ENCODE peak calls at places on chromosome X, in eight cellular contexts. One of them, this sample, is unnamed.

GRCh38 chrX:150365953-150366911 is 3.1 kb downstream of the MAMLD1 start:
- DNase-seq in sigmoid colon: peak
- DNase-seq in H1: no peak
- DNase-seq in K562: peak
- DNase-seq in SK-N-SH: no peak
- DNase-seq in HepG2: no peak
- DNase-seq in stomach: no peak
- DNase-seq in upper lobe of left lung: no peak
- DNase-seq in this sample: peak

GRCh38 chrX:132146456-132146855 is 18.6 kb upstream of the FRMD7 start:
- DNase-seq in sigmoid colon: no peak
- DNase-seq in H1: no peak
- DNase-seq in K562: no peak
- DNase-seq in SK-N-SH: no peak
- DNase-seq in HepG2: peak
- DNase-seq in stomach: no peak
- DNase-seq in upper lobe of left lung: no peak
- DNase-seq in this sample: no peak

GRCh38 chrX:119398587-119398973 is 556 bp upstream of the SLC25A43 start:
- DNase-seq in sigmoid colon: no peak
- DNase-seq in H1: no peak
- DNase-seq in K562: no peak
- DNase-seq in SK-N-SH: no peak
- DNase-seq in HepG2: peak
- DNase-seq in stomach: no peak
- DNase-seq in upper lobe of left lung: no peak
- DNase-seq in this sample: no peak

GRCh38 chrX:7444967-7445366 is 297.0 kb upstream of the PUDP start:
- DNase-seq in sigmoid colon: no peak
- DNase-seq in H1: no peak
- DNase-seq in K562: no peak
- DNase-seq in SK-N-SH: no peak
- DNase-seq in HepG2: no peak
- DNase-seq in stomach: no peak
- DNase-seq in upper lobe of left lung: no peak
- DNase-seq in this sample: no peak

GRCh38 chrX:39819921-39820849 is 277.6 kb downstream of the BCOR start:
- DNase-seq in sigmoid colon: no peak
- DNase-seq in H1: no peak
- DNase-seq in K562: no peak
- DNase-seq in SK-N-SH: peak
- DNase-seq in HepG2: no peak
- DNase-seq in stomach: peak
- DNase-seq in upper lobe of left lung: peak
- DNase-seq in this sample: no peak

GRCh38 chrX:12580548-12580947 is 210.7 kb upstream of the PRPS2 start:
- DNase-seq in sigmoid colon: no peak
- DNase-seq in H1: no peak
- DNase-seq in K562: no peak
- DNase-seq in SK-N-SH: no peak
- DNase-seq in HepG2: peak
- DNase-seq in stomach: no peak
- DNase-seq in upper lobe of left lung: no peak
- DNase-seq in this sample: no peak

GRCh38 chrX:115367455-115367854 is 77.9 kb downstream of the LUZP4 start:
- DNase-seq in sigmoid colon: no peak
- DNase-seq in H1: no peak
- DNase-seq in K562: no peak
- DNase-seq in SK-N-SH: no peak
- DNase-seq in HepG2: no peak
- DNase-seq in stomach: no peak
- DNase-seq in upper lobe of left lung: no peak
- DNase-seq in this sample: no peak

GRCh38 chrX:15151267-15152196 is 118.4 kb downstream of the ASB9 start:
- DNase-seq in sigmoid colon: no peak
- DNase-seq in H1: no peak
- DNase-seq in K562: no peak
- DNase-seq in SK-N-SH: no peak
- DNase-seq in HepG2: no peak
- DNase-seq in stomach: no peak
- DNase-seq in upper lobe of left lung: no peak
- DNase-seq in this sample: no peak

GRCh38 chrX:113370001-113370400 is 529.4 kb upstream of the AMOT start:
- DNase-seq in sigmoid colon: no peak
- DNase-seq in H1: no peak
- DNase-seq in K562: no peak
- DNase-seq in SK-N-SH: no peak
- DNase-seq in HepG2: no peak
- DNase-seq in stomach: no peak
- DNase-seq in upper lobe of left lung: no peak
- DNase-seq in this sample: no peak

GRCh38 chrX:1334854-1335253 is 1.7 kb upstream of the IL3RA start:
- DNase-seq in sigmoid colon: no peak
- DNase-seq in H1: no peak
- DNase-seq in K562: no peak
- DNase-seq in SK-N-SH: no peak
- DNase-seq in HepG2: peak
- DNase-seq in stomach: no peak
- DNase-seq in upper lobe of left lung: no peak
- DNase-seq in this sample: no peak

GRCh38 chrX:129262912-129263311 is 260.4 kb downstream of the SMARCA1 start:
- DNase-seq in sigmoid colon: no peak
- DNase-seq in H1: no peak
- DNase-seq in K562: no peak
- DNase-seq in SK-N-SH: no peak
- DNase-seq in HepG2: peak
- DNase-seq in stomach: no peak
- DNase-seq in upper lobe of left lung: no peak
- DNase-seq in this sample: no peak

GRCh38 chrX:252421-253291 is 28.5 kb upstream of the PLCXD1 start:
- DNase-seq in sigmoid colon: peak
- DNase-seq in H1: no peak
- DNase-seq in K562: no peak
- DNase-seq in SK-N-SH: no peak
- DNase-seq in HepG2: no peak
- DNase-seq in stomach: no peak
- DNase-seq in upper lobe of left lung: no peak
- DNase-seq in this sample: no peak

GRCh38 chrX:72685810-72686465 is 28.2 kb downstream of the PHKA1 start:
- DNase-seq in sigmoid colon: no peak
- DNase-seq in H1: no peak
- DNase-seq in K562: no peak
- DNase-seq in SK-N-SH: no peak
- DNase-seq in HepG2: no peak
- DNase-seq in stomach: no peak
- DNase-seq in upper lobe of left lung: no peak
- DNase-seq in this sample: no peak

GRCh38 chrX:17377047-17377692 is 2.2 kb downstream of the NHS start:
- DNase-seq in sigmoid colon: peak
- DNase-seq in H1: no peak
- DNase-seq in K562: no peak
- DNase-seq in SK-N-SH: peak
- DNase-seq in HepG2: no peak
- DNase-seq in stomach: peak
- DNase-seq in upper lobe of left lung: no peak
- DNase-seq in this sample: no peak

GRCh38 chrX:155071694-155072215 is 447 bp downstream of the BRCC3 start:
- DNase-seq in sigmoid colon: peak
- DNase-seq in H1: no peak
- DNase-seq in K562: no peak
- DNase-seq in SK-N-SH: no peak
- DNase-seq in HepG2: no peak
- DNase-seq in stomach: no peak
- DNase-seq in upper lobe of left lung: peak
- DNase-seq in this sample: no peak

GRCh38 chrX:40719218-40719617 is 16.1 kb downstream of the MED14 start:
- DNase-seq in sigmoid colon: no peak
- DNase-seq in H1: no peak
- DNase-seq in K562: no peak
- DNase-seq in SK-N-SH: no peak
- DNase-seq in HepG2: no peak
- DNase-seq in stomach: no peak
- DNase-seq in upper lobe of left lung: no peak
- DNase-seq in this sample: no peak

GRCh38 chrX:33307954-33308353 is 96.6 kb upstream of the DMD start:
- DNase-seq in sigmoid colon: no peak
- DNase-seq in H1: no peak
- DNase-seq in K562: no peak
- DNase-seq in SK-N-SH: no peak
- DNase-seq in HepG2: no peak
- DNase-seq in stomach: no peak
- DNase-seq in upper lobe of left lung: no peak
- DNase-seq in this sample: no peak

GRCh38 chrX:64975491-64975890 is 759 bp downstream of the ZC4H2 start:
- DNase-seq in sigmoid colon: peak
- DNase-seq in H1: no peak
- DNase-seq in K562: no peak
- DNase-seq in SK-N-SH: peak
- DNase-seq in HepG2: peak
- DNase-seq in stomach: peak
- DNase-seq in upper lobe of left lung: peak
- DNase-seq in this sample: no peak

GRCh38 chrX:42384956-42385355 is 393.0 kb downstream of the PPP1R2C start:
- DNase-seq in sigmoid colon: no peak
- DNase-seq in H1: no peak
- DNase-seq in K562: no peak
- DNase-seq in SK-N-SH: no peak
- DNase-seq in HepG2: no peak
- DNase-seq in stomach: no peak
- DNase-seq in upper lobe of left lung: no peak
- DNase-seq in this sample: no peak
- TF ChIP-seq POLR2AphosphoS5 in sigmoid colon: no peak
- TF ChIP-seq POLR2AphosphoS5 in H1: no peak
- TF ChIP-seq POLR2AphosphoS5 in K562: no peak
- TF ChIP-seq POLR2AphosphoS5 in SK-N-SH: no peak
- TF ChIP-seq POLR2AphosphoS5 in HepG2: no peak
- TF ChIP-seq POLR2AphosphoS5 in stomach: no peak
- TF ChIP-seq POLR2AphosphoS5 in upper lobe of left lung: no peak
- TF ChIP-seq POLR2AphosphoS5 in this sample: no peak

DNA sequence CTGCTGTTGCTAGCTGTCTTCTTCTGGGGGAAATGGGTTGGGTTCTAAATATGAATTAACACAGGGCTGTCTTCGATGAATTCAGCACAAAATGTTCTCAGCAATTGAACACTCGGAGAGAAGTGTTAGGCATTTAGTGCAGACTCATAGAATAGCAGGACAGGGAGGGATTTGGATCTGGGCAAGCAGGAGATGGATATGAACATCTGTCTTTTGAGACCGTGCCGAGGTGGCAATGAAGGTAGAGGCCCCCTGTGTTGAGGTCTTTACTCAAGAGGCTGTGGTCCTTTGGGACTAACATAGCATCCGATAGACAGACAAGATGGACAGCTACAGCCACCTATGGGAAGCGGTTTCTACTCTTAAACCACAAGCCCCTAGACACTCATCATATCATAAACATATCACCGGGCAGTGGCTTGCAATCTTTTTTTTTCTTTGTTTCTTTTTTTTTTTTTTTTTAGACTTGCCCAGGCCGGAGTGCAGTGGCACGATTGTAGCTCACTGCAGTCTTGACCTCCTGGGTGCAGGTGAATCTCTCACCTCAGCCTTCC is 6.7 kb downstream of the CD99 start:
- DNase-seq in sigmoid colon: no peak
- DNase-seq in H1: no peak
- DNase-seq in K562: no peak
- DNase-seq in SK-N-SH: no peak
- DNase-seq in HepG2: no peak
- DNase-seq in stomach: no peak
- DNase-seq in upper lobe of left lung: no peak
- DNase-seq in this sample: no peak
- H3K4me3 ChIP-seq in sigmoid colon: no peak
- H3K4me3 ChIP-seq in H1: no peak
- H3K4me3 ChIP-seq in K562: no peak
- H3K4me3 ChIP-seq in SK-N-SH: no peak
- H3K4me3 ChIP-seq in HepG2: no peak
- H3K4me3 ChIP-seq in stomach: peak
- H3K4me3 ChIP-seq in upper lobe of left lung: peak
- H3K4me3 ChIP-seq in this sample: peak

GRCh38 chrX:20269848-20270556 is 3.3 kb upstream of the RPS6KA3 start:
- DNase-seq in sigmoid colon: no peak
- DNase-seq in H1: no peak
- DNase-seq in K562: no peak
- DNase-seq in SK-N-SH: no peak
- DNase-seq in HepG2: no peak
- DNase-seq in stomach: no peak
- DNase-seq in upper lobe of left lung: no peak
- DNase-seq in this sample: no peak
- TF ChIP-seq POLR2AphosphoS5 in sigmoid colon: no peak
- TF ChIP-seq POLR2AphosphoS5 in H1: no peak
- TF ChIP-seq POLR2AphosphoS5 in K562: no peak
- TF ChIP-seq POLR2AphosphoS5 in SK-N-SH: no peak
- TF ChIP-seq POLR2AphosphoS5 in HepG2: no peak
- TF ChIP-seq POLR2AphosphoS5 in stomach: no peak
- TF ChIP-seq POLR2AphosphoS5 in upper lobe of left lung: no peak
- TF ChIP-seq POLR2AphosphoS5 in this sample: no peak

GRCh38 chrX:49041683-49042529 is 1.3 kb downstream of the TFE3 start:
- DNase-seq in sigmoid colon: no peak
- DNase-seq in H1: no peak
- DNase-seq in K562: peak
- DNase-seq in SK-N-SH: peak
- DNase-seq in HepG2: no peak
- DNase-seq in stomach: no peak
- DNase-seq in upper lobe of left lung: peak
- DNase-seq in this sample: no peak
- H3K4me3 ChIP-seq in sigmoid colon: peak
- H3K4me3 ChIP-seq in H1: peak
- H3K4me3 ChIP-seq in K562: peak
- H3K4me3 ChIP-seq in SK-N-SH: peak
- H3K4me3 ChIP-seq in HepG2: peak
- H3K4me3 ChIP-seq in stomach: peak
- H3K4me3 ChIP-seq in upper lobe of left lung: peak
- H3K4me3 ChIP-seq in this sample: peak

DNA sequence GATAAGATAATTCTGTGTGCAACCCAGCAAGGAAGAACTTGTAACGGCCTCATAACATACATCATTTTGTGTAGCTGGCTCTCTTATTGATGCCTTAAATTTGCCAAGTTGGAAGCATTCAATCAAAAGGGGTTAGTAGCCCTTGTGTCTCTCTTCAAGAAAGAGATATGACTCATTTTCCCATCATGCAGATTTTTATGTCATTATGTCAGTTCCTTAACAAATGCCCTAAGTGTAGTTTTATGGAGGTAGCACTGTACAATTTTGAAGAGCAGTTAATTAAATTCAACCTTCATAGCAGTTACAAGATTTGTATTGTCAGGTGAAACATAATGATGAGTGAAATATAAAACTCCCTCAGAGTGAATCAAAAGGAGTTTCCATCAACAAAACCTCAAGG is 215.6 kb downstream of the GRIA3 start:
- DNase-seq in sigmoid colon: no peak
- DNase-seq in H1: no peak
- DNase-seq in K562: no peak
- DNase-seq in SK-N-SH: no peak
- DNase-seq in HepG2: no peak
- DNase-seq in stomach: no peak
- DNase-seq in upper lobe of left lung: no peak
- DNase-seq in this sample: no peak
- TF ChIP-seq POLR2AphosphoS5 in sigmoid colon: no peak
- TF ChIP-seq POLR2AphosphoS5 in H1: no peak
- TF ChIP-seq POLR2AphosphoS5 in K562: no peak
- TF ChIP-seq POLR2AphosphoS5 in SK-N-SH: no peak
- TF ChIP-seq POLR2AphosphoS5 in HepG2: no peak
- TF ChIP-seq POLR2AphosphoS5 in stomach: no peak
- TF ChIP-seq POLR2AphosphoS5 in upper lobe of left lung: no peak
- TF ChIP-seq POLR2AphosphoS5 in this sample: no peak

This sample was measured in suprapubic skin.